ENCODE peak calls at places on chromosomes 13 and 19, in eight cellular contexts. O is aorta, P is adipocyte, K is hepatocyte, T is heart right ventricle, I is IMR-90, C is HCT116, Y is BE2C. F is an unnamed sample. For H3K4me1, the result is how much of the 10 kb centered on the place peaks cover.

GRCh38 chr19:31270897-31271568 is 78.2 kb downstream of the TSHZ3 start:
- DNase-seq in O (no peak), C (no peak), K (no peak), P (no peak), I (peak), Y (peak), T (no peak), F (no peak)

GRCh38 chr13:84605927-84606326 is 723.7 kb upstream of the SLITRK1 start:
- DNase-seq in O (peak), I (no peak), P (no peak), Y (no peak), C (no peak), T (no peak), K (no peak), F (no peak)

GRCh38 chr13:59746291-59746962 is 417.3 kb downstream of the DIAPH3 start:
- DNase-seq in T (no peak), O (no peak), K (no peak), P (peak), C (no peak), Y (no peak), I (peak), F (peak)

GRCh38 chr13:48068036-48068435 is 26.9 kb downstream of the MED4 start:
- DNase-seq in C (no peak), P (no peak), K (no peak), O (no peak), I (no peak), Y (no peak), T (no peak), F (no peak)

GRCh38 chr13:94464771-94465170 is 14.7 kb downstream of the DCT start:
- DNase-seq in P (no peak), Y (no peak), O (no peak), K (no peak), T (no peak), I (no peak), C (no peak), F (no peak)

GRCh38 chr19:57812201-57812600 is 2.5 kb downstream of the ZNF552 start:
- DNase-seq in K (no peak), P (no peak), T (no peak), C (no peak), I (no peak), O (no peak), Y (no peak), F (no peak)

GRCh38 chr13:44160549-44161278 is 212.9 kb upstream of the SERP2 start:
- DNase-seq in T (no peak), I (peak), K (peak), P (no peak), Y (no peak), C (no peak), O (no peak), F (peak)

GRCh38 chr13:26482451-26483197 is 74.9 kb upstream of the WASF3 start:
- DNase-seq in Y (peak), T (no peak), O (no peak), C (peak), K (peak), P (peak), I (peak), F (peak)

GRCh38 chr13:109778102-109778542 is 8.3 kb downstream of the IRS2 start:
- DNase-seq in P (peak), K (peak), T (no peak), C (no peak), O (no peak), I (peak), Y (no peak), F (peak)

GRCh38 chr13:99307648-99308339 is 595 bp upstream of the GPR183 start:
- DNase-seq in T (no peak), O (no peak), C (no peak), P (peak), I (peak), Y (no peak), K (peak), F (peak)

GRCh38 chr19:5036733-5037681 is 68.1 kb downstream of the KDM4B start:
- DNase-seq in P (peak), C (no peak), O (no peak), I (peak), T (peak), Y (peak), K (no peak), F (peak)

GRCh38 chr13:40445557-40445990 is 220.9 kb downstream of the FOXO1 start:
- DNase-seq in K (no peak), C (no peak), I (no peak), T (peak), O (no peak), P (no peak), Y (peak), F (peak)

GRCh38 chr13:111006508-111007031 is 91.7 kb upstream of the ANKRD10 start:
- DNase-seq in I (peak), Y (no peak), K (peak), O (peak), T (peak), C (no peak), P (peak), F (no peak)

DNA sequence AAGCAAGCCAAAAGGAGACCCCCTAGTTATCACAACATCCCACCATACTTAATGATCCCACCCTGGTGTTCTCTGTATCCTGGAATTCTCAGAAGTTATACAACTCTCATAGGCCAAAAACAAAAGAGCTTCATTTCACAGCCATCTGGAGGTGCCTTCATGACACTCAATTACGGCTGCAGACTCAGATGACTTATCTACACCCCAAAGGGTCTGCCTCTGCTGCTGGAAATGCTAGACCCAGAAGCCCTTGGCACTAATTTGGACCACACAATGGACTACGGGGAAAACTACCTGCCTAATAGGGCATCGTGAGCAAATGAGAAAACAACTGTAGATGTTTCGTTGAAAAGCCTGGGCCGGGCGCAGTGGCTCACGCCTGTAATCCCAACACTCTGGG is 40.2 kb downstream of the BRD4 start:
- DNase-seq in K (no peak), T (no peak), I (no peak), O (no peak), C (no peak), Y (no peak), P (no peak), F (no peak)
- H3K4me1 ChIP-seq in K (half or more), T (half or more), I (under half), O (under half), C (under half), Y (under half), P (half or more), F (half or more)

DNA sequence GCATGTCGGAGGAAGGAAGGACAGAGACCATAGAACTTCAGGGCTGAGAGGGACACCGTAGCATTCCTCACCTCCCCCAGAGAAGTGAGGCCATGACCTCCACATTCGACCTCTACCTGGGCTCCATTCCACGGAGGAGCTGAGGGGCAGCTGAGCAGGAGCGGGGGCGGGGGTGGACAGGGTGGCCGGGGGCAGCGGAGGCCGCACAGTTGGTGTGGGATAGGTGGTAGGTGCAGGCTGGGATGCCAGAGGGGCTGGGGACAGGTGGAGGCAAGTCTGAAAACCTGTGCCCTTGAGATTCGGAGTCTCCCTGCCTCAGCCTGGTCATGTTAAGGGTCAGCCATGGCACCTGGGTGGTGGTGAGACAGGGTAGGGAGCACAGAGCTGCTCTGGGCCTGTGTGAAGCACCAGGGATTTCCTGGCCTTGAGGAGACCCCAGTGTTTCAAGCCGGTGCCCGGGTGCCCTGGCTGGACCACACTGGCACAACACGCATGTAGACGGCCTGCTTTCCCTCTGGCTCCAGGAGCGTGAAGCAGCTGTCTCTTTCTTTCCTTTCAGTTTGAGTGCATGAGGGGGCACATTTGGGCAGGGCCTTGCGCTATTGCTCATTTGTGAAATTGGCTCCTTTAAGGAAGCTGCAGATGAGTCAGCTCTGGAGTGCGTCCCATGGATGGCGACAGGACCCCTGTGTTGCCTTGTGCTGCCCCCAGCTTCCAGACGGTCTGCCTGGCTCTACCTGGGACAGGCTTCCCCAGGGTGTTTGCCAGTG is 51.8 kb downstream of the TSSK6 start:
- DNase-seq in Y (no peak), P (peak), O (peak), K (no peak), I (peak), C (no peak), T (no peak), F (no peak)
- H3K4me1 ChIP-seq in Y (under half), P (half or more), O (under half), K (under half), I (half or more), C (under half), T (half or more), F (half or more)

DNA sequence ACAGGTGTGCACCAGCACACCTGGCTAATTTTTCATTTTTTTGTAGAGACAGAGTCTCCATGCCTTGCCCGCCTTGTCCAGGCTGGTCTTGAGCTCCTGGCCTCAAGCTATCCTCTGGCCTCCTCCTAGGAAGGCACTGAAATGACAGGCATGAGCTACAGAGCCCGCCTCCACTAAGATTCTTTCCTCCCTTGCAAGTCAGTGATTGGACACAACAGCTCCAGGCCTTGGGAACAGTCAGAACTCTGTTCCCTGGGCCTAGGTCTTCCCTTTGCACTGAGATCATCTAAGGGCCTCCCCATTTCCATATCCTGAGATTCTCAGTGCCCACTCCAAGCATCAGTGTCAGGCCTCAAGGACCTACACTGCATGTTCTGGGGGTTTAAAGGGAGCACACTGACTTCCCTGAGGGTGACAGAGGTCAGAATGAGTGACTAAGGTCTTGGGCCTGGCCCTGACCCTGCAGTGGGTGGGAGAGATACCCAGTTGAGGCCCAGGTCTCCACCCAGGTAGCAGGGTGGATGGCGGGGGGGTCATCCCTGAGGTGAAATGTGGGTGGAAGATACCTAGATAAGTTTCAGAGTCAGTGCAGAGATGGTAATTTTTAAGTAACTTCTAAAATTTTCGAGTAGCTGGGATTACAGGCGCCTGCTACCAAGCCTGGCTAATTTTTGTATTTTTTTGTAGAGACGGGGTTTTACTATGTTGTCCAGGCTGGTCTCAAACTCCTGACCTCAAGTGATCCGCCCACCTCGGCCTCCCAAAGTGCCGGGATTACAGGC is 17.3 kb upstream of the ERCC1 start:
- DNase-seq in Y (peak), P (peak), O (no peak), T (no peak), K (peak), C (no peak), I (peak), F (peak)
- H3K4me1 ChIP-seq in Y (under half), P (under half), O (under half), T (under half), K (under half), C (under half), I (under half), F (under half)

GRCh38 chr19:41226053-41226873 is 7.2 kb downstream of the AXL start:
- DNase-seq in P (peak), O (peak), K (peak), Y (peak), C (peak), T (peak), I (peak), F (no peak)

GRCh38 chr19:41226874-41227390 is 7.9 kb downstream of the AXL start:
- DNase-seq in T (no peak), C (no peak), O (no peak), Y (no peak), P (no peak), K (no peak), I (no peak), F (no peak)

GRCh38 chr19:41225238-41226052 is 6.4 kb downstream of the AXL start:
- DNase-seq in Y (no peak), T (no peak), K (peak), P (peak), C (peak), O (peak), I (peak), F (peak)

GRCh38 chr19:41223431-41224234 is 4.6 kb downstream of the AXL start:
- DNase-seq in T (no peak), Y (no peak), C (peak), P (peak), O (peak), K (peak), I (peak), F (peak)

GRCh38 chr19:41224632-41225031 is 5.6 kb downstream of the AXL start:
- DNase-seq in T (no peak), P (no peak), Y (no peak), I (no peak), O (no peak), K (no peak), C (no peak), F (no peak)
- H3K4me1 ChIP-seq in T (under half), P (half or more), Y (under half), I (under half), O (under half), K (under half), C (half or more), F (half or more)

DNA sequence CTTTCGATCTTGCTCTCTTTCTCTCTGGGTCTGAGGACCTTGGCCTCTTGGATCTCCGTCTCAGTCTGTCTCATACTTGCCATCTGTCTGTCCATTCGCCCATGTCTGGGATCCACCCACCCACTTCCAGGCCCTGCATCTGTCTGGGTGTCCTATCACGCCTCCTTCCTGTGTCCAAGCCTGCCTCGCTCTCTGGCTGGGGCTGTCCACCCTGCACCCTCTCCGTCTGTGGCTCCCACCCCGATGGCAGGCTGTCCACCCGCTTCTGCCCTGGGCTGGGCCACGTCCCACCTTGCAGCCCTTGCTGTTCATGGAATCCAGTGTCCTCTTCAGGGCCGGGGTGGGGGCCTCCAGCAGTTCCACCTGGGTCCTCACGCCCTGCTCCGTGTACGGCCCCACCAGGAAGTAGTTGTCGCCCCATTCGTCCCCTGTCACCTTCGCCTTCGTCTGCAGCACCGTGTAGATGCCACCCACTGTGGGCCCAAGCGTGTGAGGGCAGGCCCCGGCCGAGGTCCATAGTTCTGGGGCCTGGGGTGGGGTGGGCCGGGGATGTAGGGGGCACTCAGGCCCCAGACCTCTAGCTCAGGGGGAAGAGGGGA is 2.0 kb downstream of the GYS1 start:
- DNase-seq in T (no peak), I (no peak), K (no peak), Y (no peak), C (no peak), P (no peak), O (no peak), F (no peak)
- H3K4me1 ChIP-seq in T (under half), I (under half), K (under half), Y (under half), C (under half), P (under half), O (under half), F (under half)

GRCh38 chr19:56117376-56117884 is 3.7 kb downstream of the ZNF787 start:
- DNase-seq in I (no peak), O (no peak), Y (no peak), T (no peak), P (no peak), C (no peak), K (no peak), F (no peak)

GRCh38 chr19:56119585-56119978 is 1.5 kb downstream of the ZNF787 start:
- DNase-seq in K (peak), Y (peak), C (no peak), O (no peak), I (peak), P (peak), T (no peak), F (peak)

GRCh38 chr19:56118666-56119584 is 2.2 kb downstream of the ZNF787 start:
- DNase-seq in K (no peak), P (no peak), C (no peak), Y (no peak), O (no peak), I (no peak), T (no peak), F (no peak)

GRCh38 chr19:56116606-56117005 is 4.5 kb downstream of the ZNF787 start:
- DNase-seq in Y (no peak), P (no peak), K (no peak), T (no peak), I (no peak), C (no peak), O (no peak), F (no peak)

DNA sequence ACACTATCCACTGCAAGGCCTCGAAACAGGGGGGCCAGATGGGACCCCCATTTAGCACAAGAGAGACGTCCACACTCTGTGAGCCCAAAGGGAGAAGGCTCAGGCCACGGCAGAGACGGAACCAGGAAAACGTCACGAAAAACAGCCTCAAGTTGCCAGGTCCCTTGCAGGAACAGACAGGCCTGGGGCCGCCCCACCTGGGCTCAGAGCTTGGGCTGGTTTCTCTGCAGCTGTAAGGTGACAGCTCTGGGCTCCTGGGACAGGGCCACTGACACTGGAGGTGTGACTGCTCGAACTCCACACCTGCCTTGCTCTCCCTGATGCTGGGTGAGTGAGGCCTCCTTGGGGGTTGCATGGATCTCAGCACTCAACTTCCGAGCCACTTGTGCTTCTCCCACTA is 3.2 kb downstream of the ZNF787 start:
- DNase-seq in T (no peak), K (no peak), O (no peak), I (no peak), P (no peak), Y (no peak), C (no peak), F (no peak)
- H3K4me1 ChIP-seq in T (half or more), K (under half), O (under half), I (under half), P (under half), Y (under half), C (under half), F (under half)

GRCh38 chr19:40604647-40605200 is 3.6 kb downstream of the LTBP4 start:
- DNase-seq in I (no peak), P (no peak), C (no peak), O (no peak), Y (no peak), T (peak), K (peak), F (peak)
- H3K4me1 ChIP-seq in I (under half), P (under half), C (under half), O (under half), Y (under half), T (half or more), K (half or more), F (half or more)